ENCODE peak calls at places on chromosomes 13 and 19, in five cellular contexts. A is stimulated activated CD8-positive, alpha-beta memory T cell treated with anti-CD3 and anti-CD28 coated beads, Interleukin-7, amount 100 ng/mL, for 24 hours; I is HuH-7; C is suprapubic skin; W is astrocyte of the spinal cord. G is an unnamed sample.

GRCh38 chr19:31518626-31519025 is 169.4 kb upstream of the TSHZ3 start:
- DNase-seq in I (no peak), A (no peak), C (no peak), W (no peak), G (no peak)

GRCh38 chr13:97327521-97328221 is 105.5 kb downstream of the MBNL2 start:
- DNase-seq in I (no peak), C (no peak), A (no peak), W (no peak), G (no peak)

GRCh38 chr13:23681253-23681652 is 111.0 kb downstream of the TNFRSF19 start:
- DNase-seq in I (no peak), W (no peak), A (no peak), C (no peak), G (no peak)

GRCh38 chr13:31982540-31982939 is 49.0 kb upstream of the FRY start:
- DNase-seq in A (no peak), C (no peak), W (peak), I (no peak), G (peak)

GRCh38 chr13:39597828-39598227 is 5.2 kb downstream of the LHFPL6 start:
- DNase-seq in W (peak), I (no peak), A (no peak), C (no peak), G (no peak)

GRCh38 chr19:21698215-21698614 is 69.2 kb downstream of the ZNF100 start:
- DNase-seq in A (no peak), I (peak), C (no peak), W (peak), G (no peak)

GRCh38 chr13:94710081-94710809 is 2.1 kb downstream of the SOX21 start:
- DNase-seq in A (no peak), W (peak), C (no peak), I (no peak), G (no peak)

GRCh38 chr13:113448885-113449692 is 4.2 kb downstream of the ADPRHL1 start:
- DNase-seq in C (no peak), W (no peak), A (no peak), I (peak), G (no peak)

GRCh38 chr13:36673838-36674326 is at the start of gene SERTM1:
- DNase-seq in C (peak), A (no peak), I (no peak), W (peak), G (no peak)

GRCh38 chr19:4537953-4538600 is 1.8 kb downstream of the LRG1 start:
- DNase-seq in A (no peak), C (no peak), W (no peak), I (no peak), G (no peak)

GRCh38 chr19:2095338-2095938 is 688 bp downstream of the MOB3A start:
- DNase-seq in A (no peak), I (no peak), W (no peak), C (no peak), G (no peak)

GRCh38 chr19:55674841-55675660 is at the start of gene EPN1:
- DNase-seq in I (peak), C (peak), A (peak), W (peak), G (peak)

GRCh38 chr19:27752530-27753184 is 1460.3 kb downstream of the UQCRFS1 start:
- DNase-seq in C (peak), I (no peak), A (no peak), W (no peak), G (no peak)

GRCh38 chr19:19461671-19462622 is 53.4 kb downstream of the TSSK6 start:
- DNase-seq in W (peak), I (no peak), A (no peak), C (no peak), G (no peak)

GRCh38 chr13:109145631-109146030 is 516.2 kb downstream of the MYO16 start:
- DNase-seq in W (peak), A (no peak), I (peak), C (no peak), G (no peak)

GRCh38 chr13:94291631-94292322 is 187.7 kb downstream of the DCT start:
- DNase-seq in I (no peak), W (no peak), C (no peak), A (no peak), G (no peak)

GRCh38 chr13:97855570-97855970 is 97.9 kb upstream of the IPO5 start:
- DNase-seq in W (peak), A (no peak), C (no peak), I (peak), G (no peak)